ENCODE peak calls at places on chromosomes 3 and 15, in five cellular contexts. C is mesothelial cell of epicardium, L is AG09319, Q is endothelial cell, D is cardiac fibroblast. O is an unnamed sample.

GRCh38 chr15:68820205-68820588 is 498 bp downstream of the ANP32A start:
- DNase-seq in C (peak), L (no peak), Q (peak), D (no peak), O (peak)

GRCh38 chr3:50161320-50161719 is 6.2 kb downstream of the SEMA3F start:
- DNase-seq in C (no peak), L (no peak), Q (no peak), D (no peak), O (no peak)

GRCh38 chr3:14418259-14418658 is 15.9 kb downstream of the SLC6A6 start:
- DNase-seq in C (no peak), L (no peak), Q (no peak), D (no peak), O (no peak)

GRCh38 chr3:41508063-41508696 is 308.9 kb downstream of the CTNNB1 start:
- DNase-seq in C (no peak), L (no peak), Q (no peak), D (peak), O (peak)

GRCh38 chr3:36597422-36597821 is 166.9 kb downstream of the DCLK3 start:
- DNase-seq in C (no peak), L (no peak), Q (no peak), D (peak), O (peak)

GRCh38 chr15:49688135-49688790 is 67.4 kb downstream of the DTWD1 start:
- DNase-seq in C (no peak), L (no peak), Q (no peak), D (no peak), O (no peak)

GRCh38 chr15:31296304-31297220 is 30.1 kb upstream of the KLF13 start:
- DNase-seq in C (no peak), L (no peak), Q (no peak), D (no peak), O (no peak)

GRCh38 chr15:88397506-88397905 is 69.7 kb downstream of the MRPL46 start:
- DNase-seq in C (no peak), L (no peak), Q (no peak), D (no peak), O (no peak)

GRCh38 chr3:156749244-156749643 is 74.9 kb downstream of the TIPARP start:
- DNase-seq in C (no peak), L (no peak), Q (no peak), D (no peak), O (peak)

GRCh38 chr15:101150723-101151040 is 101.2 kb downstream of the CHSY1 start:
- DNase-seq in C (no peak), L (no peak), Q (no peak), D (no peak), O (no peak)

GRCh38 chr15:88624156-88624970 is 3.2 kb downstream of the AEN start:
- DNase-seq in C (no peak), L (no peak), Q (peak), D (peak), O (peak)

GRCh38 chr15:67080900-67081431 is 15.6 kb downstream of the SMAD3 start:
- DNase-seq in C (no peak), L (no peak), Q (no peak), D (peak), O (peak)

GRCh38 chr3:46472736-46473135 is 8.0 kb upstream of the LTF start:
- DNase-seq in C (no peak), L (no peak), Q (no peak), D (no peak), O (no peak)

GRCh38 chr3:146581080-146581601 is 24.0 kb downstream of the PLSCR5 start:
- DNase-seq in C (no peak), L (no peak), Q (no peak), D (no peak), O (no peak)

GRCh38 chr3:61846488-61846887 is 285.1 kb downstream of the PTPRG start:
- DNase-seq in C (no peak), L (no peak), Q (no peak), D (no peak), O (no peak)

GRCh38 chr3:116034071-116034470 is 410.8 kb downstream of the GAP43 start:
- DNase-seq in C (no peak), L (no peak), Q (no peak), D (no peak), O (no peak)

GRCh38 chr3:185586644-185586964 is 509 bp downstream of the SENP2 start:
- DNase-seq in C (no peak), L (no peak), Q (no peak), D (no peak), O (no peak)

GRCh38 chr15:78072080-78072892 is 5.2 kb downstream of the TBC1D2B start:
- DNase-seq in C (no peak), L (peak), Q (no peak), D (peak), O (peak)

GRCh38 chr15:39598958-39599845 is 18.3 kb downstream of the THBS1 start:
- DNase-seq in C (no peak), L (peak), Q (no peak), D (peak), O (peak)

GRCh38 chr15:80620931-80621330 is 74.2 kb upstream of the ABHD17C start:
- DNase-seq in C (no peak), L (no peak), Q (no peak), D (peak), O (no peak)

GRCh38 chr3:15815696-15816095 is 17.9 kb upstream of the ANKRD28 start:
- DNase-seq in C (no peak), L (peak), Q (no peak), D (peak), O (peak)

GRCh38 chr3:186708983-186709679 is 8.0 kb upstream of the KNG1 start:
- DNase-seq in C (no peak), L (no peak), Q (no peak), D (peak), O (no peak)

GRCh38 chr15:42707068-42707467 is 29.9 kb downstream of the CDAN1 start:
- DNase-seq in C (no peak), L (no peak), Q (no peak), D (peak), O (peak)

GRCh38 chr3:159775372-159775961 is 213.2 kb upstream of the IL12A start:
- DNase-seq in C (no peak), L (peak), Q (no peak), D (peak), O (peak)

GRCh38 chr3:130894130-130894872 is 417 bp downstream of the ATP2C1 start:
- DNase-seq in C (peak), L (no peak), Q (peak), D (no peak), O (peak)
- TF ChIP-seq CTCF in C (no peak), L (no peak), Q (no peak), D (no peak), O (no peak)

GRCh38 chr3:170712336-170712735 is 126.5 kb upstream of the SLC7A14 start:
- DNase-seq in C (no peak), L (no peak), Q (no peak), D (no peak), O (no peak)
- TF ChIP-seq CTCF in C (no peak), L (no peak), Q (no peak), D (no peak), O (no peak)

DNA sequence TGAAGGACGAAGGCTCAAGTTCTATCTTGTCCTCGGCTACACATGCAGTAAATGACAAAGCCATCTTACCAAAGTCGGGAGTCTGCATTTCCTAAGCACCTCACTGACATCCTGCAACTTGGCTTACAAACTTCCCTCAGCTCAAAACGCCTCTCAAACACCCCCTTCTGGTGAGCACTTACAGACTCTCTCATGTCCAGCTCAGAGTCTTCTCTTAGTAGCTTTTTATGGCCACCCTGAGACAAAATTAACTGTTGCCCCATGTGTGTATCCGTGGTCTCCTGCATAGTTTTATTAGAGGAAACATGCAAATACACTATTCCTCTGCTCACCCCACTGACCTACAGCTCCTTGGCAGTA is 819.7 kb downstream of the FHIT start:
- DNase-seq in C (no peak), L (no peak), Q (peak), D (peak), O (no peak)
- TF ChIP-seq CTCF in C (no peak), L (no peak), Q (no peak), D (no peak), O (no peak)

GRCh38 chr3:57298041-57298440 is 5.6 kb upstream of the ASB14 start:
- DNase-seq in C (no peak), L (no peak), Q (no peak), D (peak), O (peak)
- TF ChIP-seq CTCF in C (no peak), L (no peak), Q (no peak), D (no peak), O (peak)

GRCh38 chr3:196634851-196635250 is 4.6 kb upstream of the NRROS start:
- DNase-seq in C (no peak), L (no peak), Q (no peak), D (no peak), O (no peak)

GRCh38 chr3:196631655-196632032 is 7.8 kb upstream of the NRROS start:
- DNase-seq in C (no peak), L (no peak), Q (no peak), D (no peak), O (no peak)

GRCh38 chr3:196634224-196634623 is 5.3 kb upstream of the NRROS start:
- DNase-seq in C (no peak), L (no peak), Q (no peak), D (no peak), O (no peak)

GRCh38 chr3:196633658-196634151 is 5.8 kb upstream of the NRROS start:
- DNase-seq in C (no peak), L (no peak), Q (no peak), D (no peak), O (no peak)

GRCh38 chr3:196632033-196632751 is 7.3 kb upstream of the NRROS start:
- DNase-seq in C (peak), L (no peak), Q (peak), D (peak), O (peak)
- TF ChIP-seq CTCF in C (no peak), L (peak), Q (no peak), D (peak), O (peak)

GRCh38 chr3:141193431-141193830 is 38.2 kb upstream of the PXYLP1 start:
- DNase-seq in C (no peak), L (no peak), Q (no peak), D (no peak), O (no peak)
- TF ChIP-seq CTCF in C (no peak), L (no peak), Q (no peak), D (no peak), O (no peak)

GRCh38 chr3:42662037-42662812 is 8.7 kb downstream of the ZBTB47 start:
- DNase-seq in C (no peak), L (no peak), Q (no peak), D (no peak), O (no peak)

GRCh38 chr3:42659451-42660130 is 6.1 kb downstream of the ZBTB47 start:
- DNase-seq in C (no peak), L (no peak), Q (no peak), D (no peak), O (no peak)

GRCh38 chr3:42660131-42660715 is 6.7 kb downstream of the ZBTB47 start:
- DNase-seq in C (no peak), L (no peak), Q (no peak), D (peak), O (no peak)

GRCh38 chr3:42661593-42662022 is 8.1 kb downstream of the ZBTB47 start:
- DNase-seq in C (no peak), L (no peak), Q (no peak), D (no peak), O (no peak)

DNA sequence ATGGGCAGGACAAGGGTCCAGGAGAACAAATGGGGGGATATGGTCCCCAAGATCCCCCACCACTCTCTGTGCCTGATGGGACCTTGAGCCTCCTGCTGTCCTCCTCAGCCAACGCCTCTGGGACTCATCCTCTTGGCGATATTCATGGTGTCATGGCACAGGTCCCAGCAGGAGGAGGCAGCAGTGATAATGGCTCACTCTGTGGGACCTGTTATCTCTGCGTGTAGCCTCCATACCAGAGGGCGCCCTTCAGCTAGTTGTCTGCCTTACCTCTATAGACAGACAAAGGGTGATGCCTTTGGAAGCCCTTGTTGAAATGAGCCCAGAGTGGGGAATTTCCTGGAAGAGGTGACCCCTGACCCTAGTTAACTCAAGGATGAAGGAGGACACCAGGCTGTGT is 7.4 kb downstream of the ZBTB47 start:
- DNase-seq in C (no peak), L (no peak), Q (no peak), D (no peak), O (no peak)
- TF ChIP-seq CTCF in C (no peak), L (no peak), Q (no peak), D (no peak), O (no peak)